ENCODE peak calls at places on chromosomes 3 and 15, in ten cellular contexts. P is adrenal gland; I is neural progenitor cell; H is CD8-positive, alpha-beta memory T cell; Q is astrocyte; C is neuronal stem cell; B is Karpas-422; G is cardiac muscle cell; V is GM23248; Y is HepG2. W is an unnamed sample. For H3K27me3, the result is how much of the 10 kb centered on the place peaks cover.

GRCh38 chr3:94615275-94616065 is 552.6 kb downstream of the NSUN3 start:
- DNase-seq in C (no peak), Y (no peak), G (no peak), V (no peak), P (no peak), B (no peak), Q (no peak), I (no peak), H (no peak), W (no peak)

GRCh38 chr15:76163429-76164020 is 103.7 kb downstream of the TMEM266 start:
- DNase-seq in Y (peak), B (no peak), V (peak), I (no peak), P (peak), G (peak), H (no peak), Q (no peak), C (no peak), W (peak)

GRCh38 chr3:62376187-62376720 is 2.9 kb upstream of the FEZF2 start:
- DNase-seq in B (no peak), Y (no peak), P (no peak), I (no peak), C (no peak), G (no peak), H (no peak), V (no peak), Q (no peak), W (no peak)

GRCh38 chr3:151299006-151299405 is 17.6 kb downstream of the GPR87 start:
- DNase-seq in Y (no peak), Q (no peak), V (no peak), H (no peak), G (no peak), P (no peak), B (no peak), I (no peak), C (no peak), W (no peak)

GRCh38 chr3:187077085-187077484 is 62.2 kb downstream of the RPL39L start:
- DNase-seq in B (peak), Y (no peak), Q (no peak), P (no peak), V (no peak), I (no peak), H (no peak), C (no peak), G (no peak), W (no peak)

GRCh38 chr3:114551770-114552526 is 258.1 kb downstream of the TIGIT start:
- DNase-seq in V (peak), G (no peak), P (peak), Y (no peak), Q (peak), B (no peak), I (no peak), C (no peak), H (no peak), W (no peak)

GRCh38 chr3:176426371-176426770 is 770.9 kb downstream of the TBL1XR1 start:
- DNase-seq in I (no peak), V (no peak), H (no peak), Q (no peak), P (no peak), Y (peak), B (no peak), G (no peak), C (no peak), W (no peak)

GRCh38 chr3:158560979-158561378 is 10.0 kb upstream of the MLF1 start:
- DNase-seq in I (no peak), P (no peak), C (no peak), Q (no peak), H (no peak), B (no peak), G (peak), Y (no peak), V (no peak), W (no peak)

GRCh38 chr15:35519536-35520149 is 26.3 kb downstream of the DPH6 start:
- DNase-seq in H (peak), V (peak), Q (peak), I (peak), P (no peak), G (peak), B (peak), Y (peak), C (peak), W (no peak)

GRCh38 chr15:95761742-95762141 is 568.8 kb upstream of the NR2F2 start:
- DNase-seq in P (no peak), C (peak), B (no peak), G (peak), Y (no peak), Q (no peak), I (peak), H (no peak), V (no peak), W (no peak)

GRCh38 chr3:37974121-37974927 is 16.3 kb upstream of the VILL start:
- DNase-seq in H (peak), P (peak), Y (peak), C (peak), G (peak), V (peak), I (peak), B (peak), Q (peak), W (peak)

GRCh38 chr15:94526071-94526689 is 294.8 kb downstream of the MCTP2 start:
- DNase-seq in B (peak), H (no peak), G (peak), Y (no peak), I (peak), P (no peak), C (no peak), V (no peak), Q (no peak), W (peak)

GRCh38 chr3:105752791-105753415 is 115.9 kb downstream of the CBLB start:
- DNase-seq in H (peak), I (no peak), P (no peak), Q (peak), B (no peak), G (no peak), Y (no peak), V (peak), C (no peak), W (no peak)

GRCh38 chr3:32454111-32454510 is 48.5 kb downstream of the CMTM6 start:
- DNase-seq in Q (no peak), I (no peak), H (no peak), B (no peak), V (no peak), G (no peak), Y (no peak), C (no peak), P (no peak), W (no peak)

GRCh38 chr15:35279811-35280210 is 194.7 kb upstream of the NANOGP8 start:
- DNase-seq in H (no peak), B (no peak), Q (peak), Y (no peak), G (no peak), I (no peak), P (no peak), V (peak), C (no peak), W (no peak)

GRCh38 chr3:114362815-114363214 is 69.0 kb downstream of the TIGIT start:
- DNase-seq in Y (peak), H (no peak), G (peak), Q (peak), V (peak), B (peak), C (no peak), P (no peak), I (no peak), W (peak)

GRCh38 chr15:63233667-63234419 is 43.6 kb upstream of the APH1B start:
- DNase-seq in P (no peak), H (no peak), G (no peak), C (no peak), V (peak), Q (peak), B (peak), I (no peak), Y (peak), W (no peak)

GRCh38 chr15:67329984-67330733 is 75.6 kb downstream of the IQCH start:
- DNase-seq in H (no peak), Y (no peak), I (no peak), C (no peak), Q (no peak), P (no peak), B (no peak), G (no peak), V (no peak), W (no peak)

GRCh38 chr3:114093001-114093350 is 36.4 kb downstream of the QTRT2 start:
- DNase-seq in Q (no peak), V (peak), P (no peak), C (no peak), I (no peak), H (no peak), Y (no peak), B (no peak), G (no peak), W (no peak)

GRCh38 chr3:12966847-12967750 is 106.1 kb downstream of the IQSEC1 start:
- DNase-seq in G (no peak), V (peak), Q (no peak), H (no peak), C (no peak), I (no peak), P (no peak), Y (no peak), B (no peak), W (peak)

GRCh38 chr3:50610181-50610971 is 1.2 kb downstream of the CISH start:
- DNase-seq in G (no peak), C (no peak), V (no peak), I (no peak), Q (no peak), P (no peak), Y (no peak), B (no peak), H (no peak), W (no peak)

GRCh38 chr3:186534113-186534669 is 10.0 kb downstream of the CRYGS start:
- DNase-seq in Q (no peak), H (peak), V (no peak), B (peak), Y (no peak), G (no peak), P (no peak), I (no peak), C (no peak), W (no peak)

GRCh38 chr15:85649372-85649771 is 145.4 kb downstream of the KLHL25 start:
- DNase-seq in C (no peak), P (peak), V (peak), I (no peak), H (peak), G (peak), Q (peak), B (no peak), Y (peak), W (peak)

GRCh38 chr3:23712656-23713559 is 92.8 kb upstream of the UBE2E1 start:
- DNase-seq in I (peak), G (peak), Q (peak), B (no peak), C (peak), H (no peak), Y (no peak), V (peak), P (peak), W (peak)

GRCh38 chr3:110697961-110698360 is 373.7 kb upstream of the NECTIN3 start:
- DNase-seq in I (no peak), C (no peak), H (no peak), G (no peak), P (no peak), B (no peak), Y (no peak), Q (no peak), V (peak), W (no peak)

GRCh38 chr3:99686469-99686868 is 48.1 kb downstream of the COL8A1 start:
- DNase-seq in C (no peak), I (no peak), P (no peak), H (no peak), Y (no peak), Q (no peak), B (no peak), V (no peak), G (no peak), W (no peak)
- H3K27me3 ChIP-seq in C (under half), I (under half), P (under half), H (under half), Y (under half), Q (under half), B (under half), V (under half), G (under half), W (under half)

GRCh38 chr3:137761099-137761562 is 3.0 kb upstream of the SOX14 start:
- DNase-seq in I (peak), Q (no peak), C (no peak), B (no peak), P (no peak), G (no peak), H (no peak), V (no peak), Y (no peak), W (no peak)
- H3K27me3 ChIP-seq in I (half or more), Q (half or more), C (half or more), B (under half), P (half or more), G (half or more), H (under half), V (half or more), Y (half or more), W (under half)

GRCh38 chr15:72176155-72176554 is 21.4 kb downstream of the GRAMD2A start:
- DNase-seq in G (no peak), B (no peak), I (no peak), P (no peak), V (no peak), Y (no peak), C (no peak), H (no peak), Q (no peak), W (no peak)
- H3K27me3 ChIP-seq in G (under half), B (under half), I (under half), P (under half), V (under half), Y (half or more), C (under half), H (under half), Q (under half), W (under half)

DNA sequence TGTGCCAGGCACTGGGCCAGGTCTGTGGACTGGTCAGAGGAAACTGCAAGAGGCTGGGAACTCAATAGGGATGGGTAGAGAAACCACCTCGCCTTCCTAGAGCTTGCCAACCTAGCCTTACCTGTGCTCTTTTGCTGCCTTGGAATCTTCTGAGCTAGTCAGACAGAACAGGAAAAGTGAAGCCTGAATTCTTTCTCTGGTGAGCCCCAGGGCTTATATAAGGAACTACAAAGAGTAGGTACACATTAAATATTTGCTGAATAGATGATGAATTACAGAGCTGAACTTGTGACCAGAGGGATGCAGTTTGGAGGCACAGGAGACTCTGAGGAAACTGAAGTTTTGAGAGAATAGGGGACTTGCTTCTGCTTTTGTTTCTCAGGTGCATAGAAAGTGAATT is 15.6 kb upstream of the FBXW12 start:
- DNase-seq in B (no peak), Y (peak), P (no peak), V (no peak), Q (no peak), I (no peak), G (no peak), H (no peak), C (no peak), W (peak)
- H3K27me3 ChIP-seq in B (under half), Y (under half), P (under half), V (under half), Q (under half), I (under half), G (under half), H (under half), C (under half), W (under half)

DNA sequence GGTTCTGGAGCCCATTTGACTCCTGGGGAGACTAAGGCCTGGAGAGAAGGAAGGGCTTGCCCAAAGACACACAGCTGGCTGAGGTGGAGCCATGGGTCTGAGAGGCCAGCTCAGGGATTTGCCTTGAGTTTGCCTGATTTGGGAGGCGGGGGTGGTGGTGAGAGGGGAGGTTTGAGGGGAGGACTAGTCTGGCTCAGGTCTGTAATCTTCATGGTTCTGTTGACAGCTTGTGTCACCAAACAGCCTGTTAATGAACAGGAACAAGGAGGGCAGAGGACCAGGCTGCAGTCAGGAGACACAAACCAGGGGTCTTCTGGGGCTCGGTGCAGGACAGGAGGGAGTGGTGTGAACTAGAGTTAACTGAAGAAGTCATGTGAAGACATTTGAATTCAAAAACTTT is 3.6 kb downstream of the TRH start:
- DNase-seq in H (no peak), V (no peak), B (no peak), G (peak), P (no peak), Y (no peak), I (no peak), C (no peak), Q (no peak), W (no peak)
- H3K27me3 ChIP-seq in H (under half), V (half or more), B (under half), G (under half), P (under half), Y (half or more), I (half or more), C (half or more), Q (half or more), W (under half)

DNA sequence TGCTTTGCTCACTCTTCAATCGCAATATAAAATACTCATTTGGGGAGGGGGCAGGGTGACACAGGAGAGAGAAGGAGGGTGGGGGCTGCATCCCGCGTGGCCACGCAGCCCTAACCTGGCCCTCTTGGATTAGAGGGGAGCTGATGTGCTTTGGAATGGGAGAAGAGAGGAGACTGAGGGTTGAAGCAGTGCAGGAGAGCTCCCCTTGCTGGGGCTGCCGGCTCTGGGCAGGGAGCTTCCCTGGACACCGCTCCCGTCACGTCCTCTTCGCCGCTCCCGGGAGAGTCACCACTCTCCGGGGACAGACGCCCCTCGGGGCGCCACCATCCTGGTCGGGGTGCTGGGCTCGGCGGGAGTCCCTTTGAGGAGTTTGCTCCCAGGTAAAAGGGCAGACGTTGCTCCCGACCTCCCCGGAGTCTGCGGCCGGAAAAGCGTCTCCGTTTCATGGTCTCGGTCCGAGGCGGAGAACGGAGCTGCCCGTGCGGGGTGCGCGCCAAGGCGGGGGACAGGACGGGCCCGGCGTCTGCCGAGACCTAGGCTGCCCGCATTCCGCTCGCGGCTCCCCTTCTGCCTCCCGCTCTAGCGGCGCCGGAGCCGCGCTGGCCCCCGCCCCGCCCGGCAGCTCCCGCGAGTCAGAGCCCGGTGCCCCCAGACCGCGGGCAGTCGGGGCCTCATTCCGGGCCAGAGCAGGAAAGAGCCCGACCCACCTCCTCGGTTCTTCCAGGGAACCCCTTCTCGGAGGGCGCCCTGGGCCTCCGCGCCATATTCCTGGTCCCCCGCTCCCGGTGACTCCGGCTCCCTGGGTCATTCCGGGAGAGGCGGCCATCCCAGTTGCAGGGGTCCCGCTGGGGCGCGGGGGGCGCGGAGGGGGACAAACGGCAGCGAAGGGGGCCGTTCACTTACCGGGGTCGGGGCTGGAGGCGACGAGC is 603 bp downstream of the SLC7A14 start:
- DNase-seq in G (peak), Y (no peak), I (peak), P (no peak), Q (no peak), V (peak), H (no peak), B (no peak), C (no peak), W (no peak)
- H3K27me3 ChIP-seq in G (half or more), Y (under half), I (half or more), P (under half), Q (half or more), V (under half), H (under half), B (under half), C (under half), W (under half)

DNA sequence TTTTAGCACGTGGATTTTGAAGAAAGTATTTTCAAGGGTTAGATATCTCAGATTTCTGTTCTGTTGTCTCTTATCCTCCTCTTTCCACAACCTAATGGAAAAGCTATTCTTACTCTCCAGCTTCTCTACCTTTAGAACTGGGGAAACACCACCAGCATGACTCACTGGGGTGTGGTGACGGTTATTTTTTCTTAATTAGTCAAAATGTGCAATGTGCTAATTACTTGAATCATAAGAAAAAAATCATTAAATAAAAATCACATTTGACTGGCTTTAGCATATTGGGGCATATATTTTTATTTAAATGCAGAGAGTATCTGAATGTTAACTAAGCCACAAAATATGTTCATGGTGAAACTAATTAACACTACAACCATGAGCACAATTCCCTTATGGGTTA is 570.7 kb upstream of the AGTR1 start:
- DNase-seq in Q (no peak), B (no peak), V (no peak), G (no peak), P (no peak), H (no peak), I (no peak), Y (no peak), C (no peak), W (no peak)
- H3K27me3 ChIP-seq in Q (under half), B (under half), V (under half), G (under half), P (under half), H (under half), I (under half), Y (under half), C (under half), W (under half)

DNA sequence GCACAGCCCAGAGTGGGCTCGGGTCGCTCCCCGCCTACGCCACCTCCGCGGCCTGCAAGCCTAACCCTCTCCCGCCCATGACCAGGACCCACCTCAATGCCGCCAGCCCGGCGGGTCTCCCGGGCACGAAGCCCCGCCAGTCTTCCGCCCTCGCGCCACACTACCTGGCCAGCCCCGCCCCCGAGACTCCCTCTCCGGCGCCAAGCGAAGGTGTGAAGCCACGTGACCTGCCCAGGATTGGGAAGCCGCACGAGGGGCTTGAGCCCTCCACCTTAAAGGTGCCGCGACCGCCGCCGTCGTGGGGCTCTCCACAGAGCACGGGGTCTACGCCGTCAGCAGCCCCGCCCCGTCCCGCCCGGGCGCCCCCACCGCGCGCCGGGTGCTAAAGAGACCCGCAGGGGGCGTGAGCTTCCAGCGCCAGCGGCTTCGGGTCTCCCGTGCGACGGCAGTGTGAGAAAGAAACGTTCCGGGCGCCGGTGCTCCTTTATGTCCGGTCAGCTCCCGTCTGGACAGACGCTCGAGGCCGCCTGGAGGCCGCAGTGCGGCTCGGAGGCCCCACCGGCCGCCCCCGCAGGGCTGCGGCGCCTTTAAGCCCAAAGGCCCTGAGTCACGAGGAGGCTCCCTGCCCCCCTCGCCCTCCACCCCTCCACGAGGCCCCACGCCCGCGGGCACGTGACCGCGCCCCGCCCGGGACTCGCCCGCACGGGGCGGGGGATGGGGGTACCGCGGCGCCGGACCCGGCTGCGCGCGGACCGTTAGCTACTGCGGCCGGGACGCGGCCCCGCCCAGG is at the start of gene CPEB1:
- DNase-seq in G (peak), Y (no peak), Q (no peak), B (no peak), H (peak), I (peak), P (peak), C (no peak), V (peak), W (no peak)
- H3K27me3 ChIP-seq in G (half or more), Y (under half), Q (under half), B (under half), H (under half), I (half or more), P (under half), C (half or more), V (under half), W (under half)

W was measured in Caco-2.